ENCODE peak calls at places on chromosomes 7 and 10, in four cellular contexts. V is GM12878, B is A549, S is HepG2. O is an unnamed sample.

GRCh38 chr7:116708861-116709260 is 36.9 kb downstream of the MET start:
- DNase-seq in V (no peak), B (no peak), S (no peak), O (no peak)

GRCh38 chr7:102170417-102170970 is 116.2 kb upstream of the SH2B2 start:
- DNase-seq in V (no peak), B (no peak), S (no peak), O (no peak)

GRCh38 chr10:44033008-44033407 is 351.9 kb downstream of the CXCL12 start:
- DNase-seq in V (no peak), B (no peak), S (no peak), O (no peak)

GRCh38 chr7:30764030-30764991 is 6.9 kb upstream of the MINDY4 start:
- DNase-seq in V (peak), B (no peak), S (no peak), O (no peak)

GRCh38 chr7:47738563-47739166 is 156.8 kb upstream of the TNS3 start:
- DNase-seq in V (no peak), B (no peak), S (peak), O (no peak)

GRCh38 chr10:131433566-131433965 is 122.0 kb upstream of the TCERG1L start:
- DNase-seq in V (no peak), B (no peak), S (no peak), O (no peak)

GRCh38 chr7:36001546-36001945 is 151.5 kb upstream of the EEPD1 start:
- DNase-seq in V (no peak), B (no peak), S (no peak), O (no peak)

GRCh38 chr10:44980309-44981171 is 1.9 kb upstream of the DEPP1 start:
- DNase-seq in V (no peak), B (no peak), S (peak), O (no peak)

GRCh38 chr10:113335603-113336002 is 217.2 kb upstream of the HABP2 start:
- DNase-seq in V (no peak), B (no peak), S (no peak), O (no peak)

GRCh38 chr10:72557362-72557761 is 68.5 kb downstream of the MICU1 start:
- DNase-seq in V (no peak), B (no peak), S (no peak), O (no peak)

GRCh38 chr10:71424496-71425194 is 27.9 kb downstream of the CDH23 start:
- DNase-seq in V (no peak), B (no peak), S (no peak), O (no peak)

GRCh38 chr10:95289003-95289920 is 1.5 kb downstream of the PDLIM1 start:
- DNase-seq in V (no peak), B (peak), S (no peak), O (peak)

GRCh38 chr10:111344804-111345203 is 268.0 kb downstream of the ADRA2A start:
- DNase-seq in V (no peak), B (peak), S (no peak), O (no peak)

GRCh38 chr7:132941433-132941832 is 140.5 kb downstream of the CHCHD3 start:
- DNase-seq in V (no peak), B (no peak), S (no peak), O (no peak)

GRCh38 chr10:119651514-119652327 is 541 bp downstream of the BAG3 start:
- DNase-seq in V (no peak), B (no peak), S (no peak), O (peak)

GRCh38 chr10:34520084-34520483 is 295.0 kb downstream of the PARD3 start:
- DNase-seq in V (no peak), B (no peak), S (peak), O (no peak)

GRCh38 chr10:96259150-96259549 is 12.2 kb downstream of the BLNK start:
- DNase-seq in V (no peak), B (no peak), S (no peak), O (no peak)

GRCh38 chr7:67918158-67918557 is 921.5 kb downstream of the TYW1 start:
- DNase-seq in V (no peak), B (peak), S (no peak), O (no peak)

GRCh38 chr7:99407849-99408346 is 499 bp downstream of the PDAP1 start:
- DNase-seq in V (no peak), B (peak), S (peak), O (no peak)

GRCh38 chr10:84370268-84370667 is 41.9 kb downstream of the CCSER2 start:
- DNase-seq in V (no peak), B (peak), S (no peak), O (no peak)

GRCh38 chr7:82268632-82269031 is 174.9 kb downstream of the CACNA2D1 start:
- DNase-seq in V (no peak), B (no peak), S (no peak), O (no peak)

GRCh38 chr7:6558837-6559236 is 7.6 kb upstream of the GRID2IP start:
- DNase-seq in V (no peak), B (peak), S (peak), O (peak)

GRCh38 chr7:17392846-17393245 is 94.4 kb downstream of the AHR start:
- DNase-seq in V (no peak), B (no peak), S (no peak), O (no peak)

GRCh38 chr10:96724621-96725020 is 4.3 kb upstream of the PIK3AP1 start:
- DNase-seq in V (no peak), B (no peak), S (no peak), O (no peak)

GRCh38 chr7:30202671-30203070 is 67.9 kb downstream of the MTURN start:
- DNase-seq in V (no peak), B (no peak), S (no peak), O (no peak)

GRCh38 chr7:98081351-98081750 is 25.3 kb upstream of the LMTK2 start:
- DNase-seq in V (no peak), B (no peak), S (no peak), O (no peak)

GRCh38 chr7:156898938-156899337 is 6.0 kb upstream of the LMBR1 start:
- DNase-seq in V (no peak), B (no peak), S (no peak), O (no peak)

GRCh38 chr10:48448796-48449195 is 142.3 kb downstream of the MAPK8 start:
- DNase-seq in V (no peak), B (no peak), S (no peak), O (peak)

GRCh38 chr10:48447356-48448215 is 141.1 kb downstream of the MAPK8 start:
- DNase-seq in V (no peak), B (no peak), S (no peak), O (no peak)

GRCh38 chr10:48445932-48446331 is 139.5 kb downstream of the MAPK8 start:
- DNase-seq in V (no peak), B (no peak), S (no peak), O (no peak)

GRCh38 chr10:48444861-48445841 is 138.7 kb downstream of the MAPK8 start:
- DNase-seq in V (no peak), B (peak), S (peak), O (no peak)

GRCh38 chr10:48446785-48447184 is 140.3 kb downstream of the MAPK8 start:
- DNase-seq in V (no peak), B (no peak), S (no peak), O (no peak)
- TF ChIP-seq POLR2AphosphoS2 in V (no peak), B (no peak), S (no peak), O (no peak)

GRCh38 chr10:92157374-92157773 is 133.5 kb downstream of the CPEB3 start:
- DNase-seq in V (no peak), B (no peak), S (no peak), O (no peak)

GRCh38 chr10:92162541-92162940 is 128.3 kb downstream of the CPEB3 start:
- DNase-seq in V (no peak), B (no peak), S (no peak), O (no peak)

DNA sequence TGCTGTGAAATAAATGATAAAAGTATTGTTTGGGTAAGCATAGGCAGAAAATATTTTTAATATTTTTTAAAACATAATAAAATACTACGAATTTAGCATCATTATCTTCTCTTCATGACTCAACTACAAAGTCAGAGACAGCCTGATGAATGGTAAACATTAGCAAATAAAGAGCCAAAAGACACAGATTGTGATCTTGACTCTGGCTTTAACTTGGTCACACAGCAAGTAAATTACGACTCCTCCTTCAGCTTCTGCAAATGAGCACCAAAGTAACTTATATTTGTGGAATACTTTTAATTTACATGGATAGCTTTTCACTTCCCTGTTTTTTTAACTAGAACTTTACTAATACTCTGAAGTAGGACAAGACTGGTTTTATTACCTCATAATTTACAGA is 134.0 kb downstream of the CPEB3 start:
- DNase-seq in V (no peak), B (no peak), S (no peak), O (no peak)
- TF ChIP-seq POLR2AphosphoS2 in V (no peak), B (no peak), S (no peak), O (no peak)

DNA sequence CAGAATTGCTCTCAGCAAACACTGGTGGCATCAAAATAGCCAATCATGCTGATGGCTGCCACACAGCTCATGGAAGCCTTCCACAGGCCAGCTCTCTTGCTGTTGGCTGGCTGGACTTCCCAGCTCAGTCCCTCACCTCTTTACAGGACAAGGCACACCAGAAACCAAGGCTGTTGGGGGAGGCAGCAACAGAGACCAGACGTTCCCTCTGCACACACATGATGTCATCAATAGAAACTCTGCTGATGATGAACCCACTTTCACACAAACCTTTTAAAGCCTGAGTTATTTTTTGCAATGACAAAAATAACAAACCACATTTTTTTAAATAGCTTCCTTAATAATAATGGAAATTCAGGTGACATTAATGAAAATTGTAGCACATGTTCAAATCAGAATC is 300.9 kb upstream of the C7orf33 start:
- DNase-seq in V (no peak), B (no peak), S (no peak), O (no peak)
- TF ChIP-seq POLR2AphosphoS2 in V (no peak), B (no peak), S (no peak), O (no peak)

DNA sequence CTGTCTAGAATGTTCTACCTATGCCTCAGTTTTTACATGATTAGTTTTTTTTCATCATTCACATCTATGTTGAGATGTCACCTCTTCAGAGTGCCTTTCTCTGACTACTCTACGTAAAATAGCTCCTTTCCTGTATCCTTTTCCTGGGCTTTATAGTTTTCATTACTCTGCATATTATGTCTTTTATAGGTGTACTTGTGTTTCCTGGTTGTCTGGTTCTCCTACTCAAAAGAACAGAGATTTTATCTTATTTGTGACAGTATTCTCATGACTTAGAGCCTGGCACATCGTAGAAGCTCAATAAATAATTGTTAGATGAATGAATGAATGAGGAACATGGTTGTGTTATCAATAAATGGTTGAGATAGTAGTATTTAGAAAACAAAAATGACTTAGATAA is 17.9 kb downstream of the STEAP1 start:
- DNase-seq in V (no peak), B (no peak), S (no peak), O (no peak)
- TF ChIP-seq POLR2AphosphoS2 in V (no peak), B (no peak), S (no peak), O (no peak)

DNA sequence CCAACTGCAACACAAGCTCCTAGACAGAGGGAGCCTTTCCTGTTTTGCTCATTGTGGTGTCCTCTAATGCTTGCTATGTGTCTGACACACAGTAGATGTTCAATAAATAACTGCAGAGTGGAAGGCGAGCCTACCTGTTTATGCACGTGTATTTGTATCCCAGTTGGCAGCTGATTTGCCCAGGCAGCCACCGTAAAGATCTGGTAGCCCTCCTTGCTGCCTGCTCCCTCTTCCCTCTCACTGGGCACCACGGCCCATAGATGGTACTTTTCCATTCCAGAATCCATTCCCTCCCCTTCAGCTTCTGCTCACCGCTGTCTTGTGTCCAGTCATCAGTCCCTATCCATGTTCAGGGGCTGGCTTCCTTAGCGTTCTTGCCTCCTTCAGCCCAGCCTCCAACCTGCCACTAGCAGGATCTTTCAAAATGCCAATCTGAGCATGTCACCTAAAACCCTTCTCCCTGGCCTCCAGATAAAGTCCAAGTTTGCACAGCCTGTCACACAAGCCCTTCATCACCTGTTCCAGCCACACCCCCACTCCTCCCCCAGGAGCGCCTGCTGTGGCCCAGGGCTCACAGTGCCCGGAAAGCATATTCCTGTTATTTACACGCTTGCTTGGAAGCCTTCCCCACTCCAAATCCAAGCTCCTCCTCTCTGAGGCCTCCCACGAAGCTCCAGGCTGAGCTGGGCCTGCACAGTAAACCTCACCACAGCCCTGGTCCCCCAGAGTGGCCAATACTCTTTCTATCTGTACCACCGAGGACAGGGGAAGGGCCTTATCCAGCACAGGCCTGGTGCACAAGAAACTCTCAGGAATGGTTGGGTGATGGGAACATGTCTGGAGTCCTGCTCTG is 21.0 kb downstream of the ZCCHC24 start:
- DNase-seq in V (no peak), B (no peak), S (peak), O (no peak)
- TF ChIP-seq POLR2AphosphoS2 in V (no peak), B (no peak), S (no peak), O (no peak)

DNA sequence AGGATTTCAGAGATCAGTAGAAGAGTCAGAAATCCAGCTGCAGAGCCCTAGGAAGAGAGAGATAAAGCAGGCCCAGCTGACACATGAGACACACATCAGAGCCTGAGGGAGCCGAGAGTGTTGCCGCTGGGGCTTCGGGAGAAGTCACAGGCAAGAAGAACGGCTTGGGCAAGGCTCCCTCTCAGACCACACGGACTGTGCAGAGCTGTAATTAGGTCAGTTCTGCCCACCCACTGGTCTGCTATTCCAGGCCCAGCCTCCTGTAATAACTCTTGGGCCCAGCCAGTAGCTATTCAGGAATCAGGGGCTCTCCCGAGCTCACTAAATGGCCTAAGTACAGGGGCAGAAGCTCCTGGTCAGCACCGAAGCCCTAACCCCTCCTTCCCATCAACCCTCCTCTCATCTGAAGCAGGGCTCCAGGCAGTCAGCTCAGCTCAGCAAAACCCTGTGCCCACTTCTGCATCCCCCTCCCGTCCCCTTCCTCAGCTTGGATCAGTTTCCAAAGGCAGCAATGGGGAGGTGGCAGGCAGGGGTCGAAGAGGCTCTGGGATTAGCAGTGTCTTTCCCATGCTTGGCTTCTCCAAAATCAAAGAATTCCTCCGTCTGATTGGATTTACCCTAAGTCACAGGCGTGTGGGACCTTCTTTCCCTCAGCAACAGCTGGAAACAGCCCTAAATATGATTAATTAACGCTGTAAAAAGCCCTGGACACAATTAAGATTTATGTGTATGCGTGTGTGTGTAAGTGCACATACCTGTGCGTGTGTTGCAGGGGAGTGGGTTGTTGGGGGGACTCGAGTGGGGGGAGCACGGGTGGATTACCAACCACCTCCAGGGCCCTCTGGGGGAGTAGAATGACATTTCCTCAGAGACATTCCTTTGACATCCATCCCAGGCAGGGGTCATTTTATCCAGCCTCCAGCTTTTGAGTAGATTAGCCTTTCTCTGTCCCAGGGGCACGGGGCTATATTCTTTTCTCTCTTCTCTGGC is 48.4 kb upstream of the BTRC start:
- DNase-seq in V (no peak), B (no peak), S (no peak), O (no peak)
- TF ChIP-seq POLR2AphosphoS2 in V (no peak), B (no peak), S (no peak), O (no peak)

GRCh38 chr10:124723826-124724225 is 20.4 kb downstream of the FAM53B start:
- DNase-seq in V (no peak), B (no peak), S (no peak), O (no peak)

GRCh38 chr10:124724279-124725027 is 19.7 kb downstream of the FAM53B start:
- DNase-seq in V (no peak), B (no peak), S (peak), O (no peak)

GRCh38 chr10:124725171-124725631 is 19.0 kb downstream of the FAM53B start:
- DNase-seq in V (no peak), B (no peak), S (no peak), O (no peak)

GRCh38 chr10:124721295-124722052 is 22.7 kb downstream of the FAM53B start:
- DNase-seq in V (no peak), B (no peak), S (no peak), O (no peak)

DNA sequence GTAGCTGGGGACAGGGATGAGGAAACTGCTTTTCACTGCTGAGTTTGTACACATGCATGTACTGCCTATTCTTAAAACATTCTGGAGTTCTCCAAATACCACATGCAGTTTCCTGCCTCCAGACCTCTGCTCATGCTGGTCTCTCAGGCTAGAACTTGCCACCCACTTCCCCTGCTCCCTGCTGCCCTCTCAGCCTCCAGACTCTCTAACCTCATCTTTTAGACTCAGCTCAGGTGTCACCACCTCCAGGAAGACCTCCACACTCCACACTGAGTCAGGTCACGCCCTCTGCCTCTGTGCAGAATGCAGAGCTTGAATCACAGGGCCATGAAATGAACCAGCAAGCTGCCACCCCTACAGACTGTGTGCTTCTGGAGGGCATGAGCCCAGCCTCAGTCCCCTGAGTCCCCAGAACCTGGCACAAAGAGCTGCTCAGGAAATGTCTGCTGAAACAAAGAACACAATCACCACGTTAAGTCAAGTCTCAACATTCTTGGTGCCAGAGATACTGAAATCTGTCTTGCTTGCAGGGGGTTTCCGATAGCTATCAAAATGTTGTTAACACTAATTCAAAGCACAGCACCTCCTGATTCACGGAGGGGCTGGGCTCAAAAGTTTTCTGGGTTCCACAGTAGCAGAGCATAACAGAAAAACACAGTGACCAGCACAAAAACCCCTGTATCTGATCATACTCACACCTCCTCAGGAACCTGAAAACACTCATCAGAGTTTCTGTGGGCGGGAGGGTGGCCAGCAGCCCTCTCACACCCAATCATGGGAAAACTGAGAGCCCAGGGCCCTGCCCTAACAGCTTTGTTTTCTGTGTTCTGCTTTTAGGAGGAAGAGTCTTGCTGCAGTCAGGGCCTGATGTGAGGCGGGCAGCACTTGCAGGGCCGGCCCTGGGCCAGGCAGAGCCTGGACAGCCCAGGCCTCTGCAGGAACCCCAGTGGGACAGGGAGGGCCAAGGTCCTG is 21.1 kb downstream of the FAM53B start:
- DNase-seq in V (peak), B (no peak), S (no peak), O (peak)
- TF ChIP-seq POLR2AphosphoS2 in V (no peak), B (no peak), S (no peak), O (no peak)

O was measured in K562.